ENCODE peak calls at places on chromosomes 5 and 9, in eight cellular contexts. Y is HEK293T; R is tibial nerve; D is activated naive CD4-positive, alpha-beta T cell treated with anti-CD3 and anti-CD28 coated beads for 36 hours; C is cardiac muscle cell; F is stimulated activated CD4-positive, alpha-beta T cell treated with anti-CD3 and anti-CD28 coated beads, Interleukin-4, amount 100 ng/mL, for 4 hours; K is NCI-H510A treated with DMSO at 0.1 percent for 48 hours; Z is H9. S is an unnamed sample.

GRCh38 chr5:80763211-80763610 is 108.4 kb upstream of the DHFR start:
- DNase-seq in Y (no peak), R (no peak), D (no peak), C (no peak), F (no peak), K (no peak), Z (no peak), S (no peak)

GRCh38 chr9:134378901-134379338 is 52.7 kb downstream of the RXRA start:
- DNase-seq in Y (peak; percentile 46), R (no peak), D (no peak), C (no peak), F (no peak), K (no peak), Z (no peak), S (no peak)

GRCh38 chr5:139670369-139671095 is 22.4 kb downstream of the CXXC5 start:
- DNase-seq in Y (peak; percentile 33), R (no peak), D (peak; percentile 60), C (no peak), F (no peak), K (peak; percentile 51), Z (no peak), S (no peak)

GRCh38 chr5:95808686-95809413 is 13.7 kb downstream of the GLRX start:
- DNase-seq in Y (peak; percentile 57), R (peak; percentile 64), D (peak; percentile 92), C (peak; percentile 43), F (peak; percentile 55), K (no peak), Z (no peak), S (no peak)

GRCh38 chr9:77708416-77708815 is 60.3 kb upstream of the GNA14 start:
- DNase-seq in Y (no peak), R (no peak), D (no peak), C (no peak), F (no peak), K (no peak), Z (no peak), S (no peak)

GRCh38 chr5:33170414-33170813 is 270.4 kb upstream of the TARS1 start:
- DNase-seq in Y (no peak), R (no peak), D (no peak), C (no peak), F (no peak), K (no peak), Z (no peak), S (no peak)

GRCh38 chr9:127128341-127129072 is 6.1 kb upstream of the ANGPTL2 start:
- DNase-seq in Y (no peak), R (no peak), D (no peak), C (no peak), F (no peak), K (peak; percentile 65), Z (no peak), S (no peak)

GRCh38 chr5:96149546-96149945 is 187.9 kb upstream of the ELL2 start:
- DNase-seq in Y (no peak), R (no peak), D (no peak), C (no peak), F (no peak), K (no peak), Z (no peak), S (no peak)

GRCh38 chr9:37061763-37062162 is 27.7 kb upstream of the PAX5 start:
- DNase-seq in Y (no peak), R (no peak), D (peak; percentile 23), C (no peak), F (no peak), K (no peak), Z (no peak), S (no peak)

GRCh38 chr9:35731415-35732184 is 395 bp downstream of the TLN1 start:
- DNase-seq in Y (no peak), R (no peak), D (no peak), C (no peak), F (no peak), K (peak; percentile 18), Z (no peak), S (no peak)